ENCODE peak calls at places on chromosome X, in five cellular contexts. T is HepG2, A is GM12878, B is H1, I is HCT116. O is an unnamed sample.

GRCh38 chrX:90883479-90883878 is 551.2 kb upstream of the PABPC5 start:
- DNase-seq in T (no peak), B (no peak), A (no peak), I (no peak), O (no peak)

GRCh38 chrX:66042307-66043077 is 2.6 kb upstream of the VSIG4 start:
- DNase-seq in A (peak), T (no peak), B (no peak), I (no peak), O (no peak)

GRCh38 chrX:1397441-1397840 is 5.5 kb upstream of the SLC25A6 start:
- DNase-seq in A (no peak), I (no peak), T (no peak), B (no peak), O (no peak)

GRCh38 chrX:24528605-24529004 is 63.5 kb downstream of the PDK3 start:
- DNase-seq in I (no peak), T (no peak), A (no peak), B (no peak), O (no peak)

GRCh38 chrX:1248381-1249061 is 20.1 kb upstream of the CSF2RA start:
- DNase-seq in I (no peak), B (peak), A (no peak), T (peak), O (no peak)

GRCh38 chrX:31551913-31552312 is 480.1 kb upstream of the FTHL17 start:
- DNase-seq in A (no peak), T (no peak), I (no peak), B (no peak), O (no peak)

GRCh38 chrX:10447577-10448214 is 172.7 kb downstream of the MID1 start:
- DNase-seq in I (no peak), T (no peak), B (no peak), A (no peak), O (peak)

GRCh38 chrX:2691543-2692220 is 587 bp downstream of the CD99 start:
- DNase-seq in T (no peak), I (no peak), A (no peak), B (no peak), O (peak)

GRCh38 chrX:25534096-25534495 is 518.3 kb upstream of the ARX start:
- DNase-seq in B (no peak), T (no peak), I (no peak), A (no peak), O (no peak)

GRCh38 chrX:48831909-48832291 is 3.5 kb downstream of the PCSK1N start:
- DNase-seq in T (no peak), A (no peak), B (peak), I (no peak), O (no peak)

GRCh38 chrX:66760648-66761047 is 121.8 kb upstream of the EDA2R start:
- DNase-seq in B (no peak), A (no peak), I (no peak), T (no peak), O (peak)

DNA sequence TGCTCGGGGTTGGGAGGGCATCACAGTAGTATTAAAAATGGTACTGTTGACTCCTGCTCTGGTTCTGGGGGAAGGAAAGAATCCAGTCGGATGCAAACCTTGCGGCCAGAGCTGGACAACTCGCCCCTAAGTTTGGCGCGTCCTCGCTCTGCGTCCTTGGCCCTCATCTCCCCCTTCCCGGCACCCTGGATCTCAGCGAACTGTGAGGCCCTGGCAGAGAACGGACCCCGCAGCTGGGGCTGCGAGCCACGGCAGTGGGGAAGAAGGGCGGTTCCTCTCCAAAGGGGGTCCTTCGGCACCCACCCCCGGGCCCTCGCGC is 14.0 kb downstream of the ARHGEF6 start:
- DNase-seq in A (no peak), T (no peak), B (no peak), I (no peak), O (no peak)
- TF ChIP-seq JUND in A (no peak), T (no peak), B (no peak), I (no peak), O (no peak)

GRCh38 chrX:108310511-108310910 is 127.7 kb downstream of the COL4A6 start:
- DNase-seq in B (no peak), T (no peak), I (no peak), A (no peak), O (no peak)
- TF ChIP-seq JUND in B (no peak), T (no peak), I (no peak), A (no peak), O (no peak)

DNA sequence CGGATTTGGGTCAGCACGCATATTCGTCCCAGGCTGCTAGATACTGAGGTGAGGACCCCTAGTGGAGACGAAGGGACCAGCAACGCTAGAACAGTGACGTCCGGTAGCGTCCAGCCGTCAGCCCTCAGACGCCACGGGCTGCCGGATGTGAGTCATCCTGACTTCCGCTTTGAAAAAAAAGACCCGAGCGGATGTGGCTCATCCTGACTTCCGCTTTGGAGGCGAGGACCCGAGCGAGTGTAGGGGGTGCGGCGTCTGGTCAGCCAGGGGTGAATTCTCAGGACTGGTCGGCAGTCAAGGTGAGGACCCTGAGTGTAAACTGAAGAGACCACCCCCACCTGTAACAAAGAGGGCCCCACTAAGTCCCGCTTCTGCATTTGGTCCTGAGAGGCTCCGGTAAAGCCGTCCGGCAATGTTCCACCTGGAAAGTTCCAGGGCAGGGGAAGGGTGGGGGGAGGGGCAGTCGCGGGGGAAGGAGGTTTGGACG is at the start of gene MAGEB2:
- DNase-seq in T (no peak), I (peak), B (no peak), A (no peak), O (no peak)
- TF ChIP-seq JUND in T (no peak), I (peak), B (no peak), A (no peak), O (no peak)

DNA sequence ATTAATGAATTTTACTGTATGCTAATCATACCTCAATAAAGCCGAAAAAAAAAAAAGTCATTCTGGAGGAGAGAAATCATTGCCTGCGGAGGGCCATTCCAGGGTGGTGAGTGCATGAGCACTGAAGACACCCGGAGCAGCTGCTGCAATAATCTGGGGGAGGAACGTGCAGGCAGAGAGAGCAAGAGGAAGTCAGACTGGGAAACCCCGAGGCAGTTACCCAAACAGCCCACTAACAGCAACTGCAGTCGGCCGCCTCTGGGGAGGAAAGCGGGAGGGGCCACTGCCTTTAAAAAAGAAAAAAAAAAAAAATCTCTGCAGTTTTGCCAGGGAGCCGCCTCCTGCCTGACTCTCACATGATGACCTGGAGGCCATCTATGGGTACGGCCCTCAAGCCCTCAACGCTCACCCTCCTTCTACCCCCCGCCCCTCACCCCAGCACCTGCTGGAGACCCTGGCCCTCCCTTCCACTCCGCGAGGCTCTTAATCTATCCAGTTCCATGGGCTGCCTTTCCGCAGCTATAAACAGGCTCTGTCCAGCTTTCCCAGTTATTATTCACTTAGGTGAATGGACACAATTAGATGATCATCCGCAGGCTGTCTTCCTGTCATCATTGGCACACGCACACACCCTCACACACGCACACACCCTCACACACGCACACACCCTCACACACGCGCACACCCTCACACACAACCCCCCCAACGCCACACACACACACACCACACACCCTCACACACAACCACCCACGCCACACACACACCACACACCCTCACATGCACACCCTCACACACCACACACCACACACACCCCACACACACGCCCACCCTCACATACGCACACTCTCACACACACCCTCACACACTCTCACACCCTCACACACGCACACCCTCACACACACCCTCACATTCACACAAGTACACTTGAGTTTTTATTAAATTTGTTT is 3.4 kb upstream of the AVPR2 start:
- DNase-seq in I (no peak), B (no peak), T (no peak), A (peak), O (peak)
- TF ChIP-seq JUND in I (no peak), B (no peak), T (no peak), A (no peak), O (no peak)

DNA sequence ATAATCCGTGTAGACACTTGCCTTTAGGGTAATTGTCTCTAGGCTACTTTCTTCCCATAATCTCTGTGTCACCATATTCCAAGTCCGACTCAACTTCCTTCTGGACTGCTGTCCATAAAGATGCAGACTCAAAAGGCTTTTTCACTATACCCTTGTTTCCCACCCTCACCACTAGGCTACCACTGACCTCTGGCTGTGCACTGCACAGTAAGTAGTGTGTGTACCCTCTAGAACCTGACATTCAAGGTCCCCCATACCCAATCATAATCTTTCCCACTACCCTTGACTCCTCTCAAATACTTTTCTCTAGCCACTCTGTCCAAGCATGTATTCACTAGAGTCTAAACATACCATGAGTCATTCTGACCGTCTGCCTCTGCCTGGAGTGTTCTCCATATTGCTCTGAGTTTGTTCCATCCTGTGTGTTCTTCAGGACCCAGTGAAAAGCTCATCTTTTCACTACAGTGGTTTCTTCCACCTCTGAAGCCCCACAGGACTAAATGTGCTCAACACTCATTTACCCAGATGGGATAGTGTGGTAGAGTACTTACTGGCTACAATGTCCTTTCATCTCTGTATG is 17.3 kb downstream of the JADE3 start:
- DNase-seq in B (no peak), A (no peak), T (no peak), I (no peak), O (no peak)
- TF ChIP-seq JUND in B (no peak), A (no peak), T (no peak), I (no peak), O (no peak)

DNA sequence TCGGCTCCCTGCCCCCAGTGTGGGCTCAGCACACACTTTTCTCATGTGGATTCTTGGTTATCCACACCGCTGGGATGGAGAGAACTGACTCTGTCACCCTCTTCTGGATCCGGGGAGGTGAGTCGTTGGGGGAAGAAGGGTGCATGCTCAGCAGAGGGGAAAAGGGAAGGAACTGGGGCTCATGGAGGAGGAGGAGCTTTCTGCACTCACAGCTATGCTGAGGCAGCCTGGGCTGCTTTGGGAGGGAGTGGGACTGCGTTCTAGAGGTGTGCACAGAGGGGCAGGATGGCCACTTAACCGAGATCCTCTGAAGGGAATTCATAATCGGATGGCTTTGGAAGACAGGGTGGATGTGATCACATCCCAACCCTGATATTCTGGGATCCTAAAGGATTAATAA is 51.6 kb downstream of the RTL5 start:
- DNase-seq in A (no peak), B (no peak), I (no peak), T (no peak), O (no peak)
- TF ChIP-seq JUND in A (no peak), B (no peak), I (no peak), T (no peak), O (no peak)

GRCh38 chrX:37998586-37999267 is 7.6 kb upstream of the SYTL5 start:
- DNase-seq in I (peak), B (no peak), A (no peak), T (no peak), O (no peak)

GRCh38 chrX:37995428-37995827 is 10.9 kb upstream of the SYTL5 start:
- DNase-seq in T (peak), I (no peak), B (no peak), A (no peak), O (no peak)

GRCh38 chrX:37989304-37989703 is 17.0 kb upstream of the SYTL5 start:
- DNase-seq in A (no peak), T (no peak), I (no peak), B (no peak), O (no peak)

GRCh38 chrX:37997096-37997495 is 9.3 kb upstream of the SYTL5 start:
- DNase-seq in A (no peak), I (no peak), B (no peak), T (no peak), O (no peak)

DNA sequence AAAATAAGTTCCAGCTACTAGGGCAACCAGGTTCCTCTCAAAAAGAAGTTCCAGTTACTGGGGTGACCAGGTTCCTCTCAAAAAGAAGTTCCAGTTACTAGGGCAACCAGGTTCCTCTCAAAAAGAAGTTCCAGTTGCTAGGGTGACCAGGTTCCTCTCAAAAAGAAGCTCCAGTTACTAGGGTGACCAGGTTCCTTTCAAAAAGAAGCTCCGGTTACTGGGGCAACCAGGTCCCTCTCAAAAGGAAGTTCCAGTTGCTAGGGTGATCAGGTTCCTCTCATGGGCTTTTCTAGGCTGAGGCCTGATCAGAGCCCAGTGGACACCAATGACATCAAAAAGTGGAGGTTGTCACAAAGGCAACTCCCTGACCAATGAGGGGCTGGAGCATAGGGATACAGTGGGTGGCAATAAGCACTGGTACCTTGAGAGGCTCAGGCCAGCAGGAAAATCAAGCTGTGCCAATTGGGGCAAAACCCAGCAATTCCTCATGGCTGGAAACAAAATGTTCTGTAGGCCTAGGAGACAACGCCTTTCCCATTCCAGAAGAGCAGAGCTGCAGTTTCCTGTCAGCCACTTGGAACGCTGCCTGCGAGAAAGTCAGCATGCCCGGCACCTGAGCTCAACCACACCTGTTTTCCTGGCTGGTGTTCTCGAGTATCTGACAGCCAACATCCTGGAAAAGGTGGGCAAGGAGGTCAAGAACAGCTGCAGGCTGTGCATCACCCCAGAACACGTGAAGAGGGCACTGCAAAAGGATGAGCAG is 12.3 kb upstream of the SYTL5 start:
- DNase-seq in B (no peak), T (peak), I (peak), A (peak), O (peak)
- TF ChIP-seq JUND in B (no peak), T (no peak), I (no peak), A (no peak), O (no peak)

GRCh38 chrX:118189628-118190027 is 73.0 kb upstream of the KLHL13 start:
- DNase-seq in A (no peak), T (no peak), B (no peak), I (no peak), O (no peak)
- TF ChIP-seq JUND in A (no peak), T (no peak), B (no peak), I (no peak), O (no peak)

O was measured in T47D.